ENCODE peak calls at places on chromosome 20, in six cellular contexts. One of them, this sample, is unnamed.

GRCh38 chr20:60108397-60108796 is 150.2 kb downstream of the CDH26 start:
- DNase-seq in endodermal cell: no peak
- DNase-seq in uterus: no peak
- DNase-seq in lung: no peak
- DNase-seq in tibial nerve: no peak
- DNase-seq in lower lobe of right lung: no peak
- DNase-seq in this sample: no peak

GRCh38 chr20:19448632-19449031 is 236.2 kb downstream of the SLC24A3 start:
- DNase-seq in lower lobe of right lung: no peak
- DNase-seq in tibial nerve: no peak
- DNase-seq in uterus: no peak
- DNase-seq in endodermal cell: peak; percentile 7
- DNase-seq in lung: no peak
- DNase-seq in this sample: no peak

GRCh38 chr20:20635006-20635405 is 77.4 kb downstream of the RALGAPA2 start:
- DNase-seq in lung: no peak
- DNase-seq in tibial nerve: no peak
- DNase-seq in uterus: no peak
- DNase-seq in lower lobe of right lung: no peak
- DNase-seq in endodermal cell: no peak
- DNase-seq in this sample: no peak

GRCh38 chr20:58461104-58461503 is 54.1 kb downstream of the APCDD1L start:
- DNase-seq in lower lobe of right lung: no peak
- DNase-seq in endodermal cell: no peak
- DNase-seq in uterus: no peak
- DNase-seq in tibial nerve: no peak
- DNase-seq in lung: no peak
- DNase-seq in this sample: no peak

GRCh38 chr20:24990810-24991252 is 1.7 kb downstream of the APMAP start:
- DNase-seq in uterus: no peak
- DNase-seq in tibial nerve: no peak
- DNase-seq in lung: no peak
- DNase-seq in lower lobe of right lung: no peak
- DNase-seq in endodermal cell: peak; percentile 41
- DNase-seq in this sample: no peak

GRCh38 chr20:24918579-24919566 is 30.2 kb upstream of the CST7 start:
- DNase-seq in tibial nerve: no peak
- DNase-seq in lung: peak; percentile 25
- DNase-seq in lower lobe of right lung: no peak
- DNase-seq in uterus: no peak
- DNase-seq in endodermal cell: no peak
- DNase-seq in this sample: no peak

GRCh38 chr20:12287575-12287974 is 369.9 kb downstream of the BTBD3 start:
- DNase-seq in tibial nerve: no peak
- DNase-seq in lung: no peak
- DNase-seq in uterus: no peak
- DNase-seq in endodermal cell: no peak
- DNase-seq in lower lobe of right lung: no peak
- DNase-seq in this sample: no peak

GRCh38 chr20:57203986-57204385 is 62.5 kb downstream of the BMP7 start:
- DNase-seq in tibial nerve: no peak
- DNase-seq in lower lobe of right lung: no peak
- DNase-seq in endodermal cell: no peak
- DNase-seq in lung: no peak
- DNase-seq in uterus: no peak
- DNase-seq in this sample: no peak

GRCh38 chr20:8218861-8219260 is 86.8 kb downstream of the PLCB1 start:
- DNase-seq in lung: no peak
- DNase-seq in tibial nerve: no peak
- DNase-seq in endodermal cell: no peak
- DNase-seq in uterus: no peak
- DNase-seq in lower lobe of right lung: no peak
- DNase-seq in this sample: no peak

GRCh38 chr20:51660741-51661608 is 107.2 kb downstream of the ATP9A start:
- DNase-seq in uterus: no peak
- DNase-seq in endodermal cell: no peak
- DNase-seq in lung: no peak
- DNase-seq in tibial nerve: no peak
- DNase-seq in lower lobe of right lung: no peak
- DNase-seq in this sample: no peak

GRCh38 chr20:58408603-58409246 is 19.7 kb downstream of the VAPB start:
- DNase-seq in endodermal cell: no peak
- DNase-seq in uterus: no peak
- DNase-seq in tibial nerve: no peak
- DNase-seq in lower lobe of right lung: no peak
- DNase-seq in lung: no peak
- DNase-seq in this sample: no peak

GRCh38 chr20:10492065-10492464 is 57.0 kb downstream of the SLX4IP start:
- DNase-seq in lower lobe of right lung: no peak
- DNase-seq in uterus: no peak
- DNase-seq in endodermal cell: no peak
- DNase-seq in lung: no peak
- DNase-seq in tibial nerve: no peak
- DNase-seq in this sample: no peak

GRCh38 chr20:46872315-46873211 is 22.1 kb upstream of the EYA2 start:
- DNase-seq in lower lobe of right lung: no peak
- DNase-seq in tibial nerve: no peak
- DNase-seq in uterus: no peak
- DNase-seq in lung: no peak
- DNase-seq in endodermal cell: no peak
- DNase-seq in this sample: no peak

GRCh38 chr20:16810216-16810615 is 62.1 kb downstream of the OTOR start:
- DNase-seq in lung: no peak
- DNase-seq in uterus: no peak
- DNase-seq in tibial nerve: no peak
- DNase-seq in lower lobe of right lung: no peak
- DNase-seq in endodermal cell: no peak
- DNase-seq in this sample: no peak

GRCh38 chr20:59920944-59921343 is 12.5 kb downstream of the SYCP2 start:
- DNase-seq in uterus: no peak
- DNase-seq in endodermal cell: no peak
- DNase-seq in lower lobe of right lung: no peak
- DNase-seq in lung: no peak
- DNase-seq in tibial nerve: no peak
- DNase-seq in this sample: no peak

GRCh38 chr20:54088430-54088829 is 18.0 kb upstream of the BCAS1 start:
- DNase-seq in lung: no peak
- DNase-seq in uterus: no peak
- DNase-seq in tibial nerve: no peak
- DNase-seq in lower lobe of right lung: no peak
- DNase-seq in endodermal cell: no peak
- DNase-seq in this sample: no peak

GRCh38 chr20:59191756-59192532 is 28.3 kb downstream of the ZNF831 start:
- DNase-seq in lower lobe of right lung: no peak
- DNase-seq in tibial nerve: no peak
- DNase-seq in endodermal cell: peak; percentile 38
- DNase-seq in lung: no peak
- DNase-seq in uterus: no peak
- DNase-seq in this sample: no peak

GRCh38 chr20:18166939-18167338 is 29.3 kb downstream of the KAT14 start:
- DNase-seq in lower lobe of right lung: no peak
- DNase-seq in uterus: no peak
- DNase-seq in lung: no peak
- DNase-seq in tibial nerve: no peak
- DNase-seq in endodermal cell: no peak
- DNase-seq in this sample: no peak

GRCh38 chr20:51128198-51128597 is 105.3 kb upstream of the KCNG1 start:
- DNase-seq in uterus: no peak
- DNase-seq in endodermal cell: no peak
- DNase-seq in lung: no peak
- DNase-seq in lower lobe of right lung: no peak
- DNase-seq in tibial nerve: no peak
- DNase-seq in this sample: no peak

GRCh38 chr20:57991211-57991841 is 237.1 kb downstream of the ANKRD60 start:
- DNase-seq in lung: no peak
- DNase-seq in tibial nerve: no peak
- DNase-seq in endodermal cell: no peak
- DNase-seq in uterus: no peak
- DNase-seq in lower lobe of right lung: no peak
- DNase-seq in this sample: no peak

GRCh38 chr20:62120990-62121775 is 1.1 kb upstream of the LSM14B start:
- DNase-seq in lower lobe of right lung: no peak
- DNase-seq in uterus: peak; percentile 40
- DNase-seq in tibial nerve: peak; percentile 61
- DNase-seq in endodermal cell: no peak
- DNase-seq in lung: no peak
- DNase-seq in this sample: peak; percentile 78

GRCh38 chr20:45115829-45116228 is 855 bp upstream of the WFDC5 start:
- DNase-seq in tibial nerve: no peak
- DNase-seq in uterus: no peak
- DNase-seq in lower lobe of right lung: no peak
- DNase-seq in endodermal cell: no peak
- DNase-seq in lung: no peak
- DNase-seq in this sample: no peak

GRCh38 chr20:45115386-45115774 is 406 bp upstream of the WFDC5 start:
- DNase-seq in endodermal cell: no peak
- DNase-seq in lower lobe of right lung: no peak
- DNase-seq in lung: peak; percentile 25
- DNase-seq in uterus: no peak
- DNase-seq in tibial nerve: no peak
- DNase-seq in this sample: no peak

GRCh38 chr20:45118028-45118427 is 3.1 kb upstream of the WFDC5 start:
- DNase-seq in tibial nerve: no peak
- DNase-seq in lower lobe of right lung: no peak
- DNase-seq in uterus: no peak
- DNase-seq in endodermal cell: no peak
- DNase-seq in lung: no peak
- DNase-seq in this sample: no peak

GRCh38 chr20:45119556-45120266 is 4.6 kb downstream of the WFDC12 start:
- DNase-seq in uterus: no peak
- DNase-seq in tibial nerve: no peak
- DNase-seq in lower lobe of right lung: no peak
- DNase-seq in lung: no peak
- DNase-seq in endodermal cell: no peak
- DNase-seq in this sample: no peak

DNA sequence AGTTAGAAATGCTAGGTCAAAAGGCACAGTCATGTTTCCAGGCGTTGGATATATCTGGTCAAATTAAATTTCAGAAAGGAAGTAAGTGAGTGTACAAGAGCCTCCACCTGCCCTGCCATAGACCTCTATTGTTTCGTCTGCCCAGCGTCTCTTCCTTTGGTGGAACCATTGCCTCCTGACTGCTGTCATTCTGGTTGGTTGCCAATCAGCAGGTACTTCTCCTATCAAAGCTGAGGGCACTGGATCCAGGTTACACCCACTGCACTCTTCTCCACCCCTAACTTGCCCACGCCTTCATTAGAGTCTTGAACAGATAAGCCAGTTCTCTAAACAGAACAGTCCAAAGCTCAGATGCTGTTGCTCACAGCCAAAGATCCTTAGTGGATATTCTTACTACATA is 2.6 kb upstream of the WFDC5 start:
- DNase-seq in endodermal cell: no peak
- DNase-seq in uterus: no peak
- DNase-seq in lower lobe of right lung: no peak
- DNase-seq in tibial nerve: no peak
- DNase-seq in lung: peak; percentile 28
- DNase-seq in this sample: no peak
- TF ChIP-seq CTCF in endodermal cell: no peak
- TF ChIP-seq CTCF in uterus: no peak
- TF ChIP-seq CTCF in lower lobe of right lung: no peak
- TF ChIP-seq CTCF in tibial nerve: no peak
- TF ChIP-seq CTCF in lung: no peak
- TF ChIP-seq CTCF in this sample: no peak

DNA sequence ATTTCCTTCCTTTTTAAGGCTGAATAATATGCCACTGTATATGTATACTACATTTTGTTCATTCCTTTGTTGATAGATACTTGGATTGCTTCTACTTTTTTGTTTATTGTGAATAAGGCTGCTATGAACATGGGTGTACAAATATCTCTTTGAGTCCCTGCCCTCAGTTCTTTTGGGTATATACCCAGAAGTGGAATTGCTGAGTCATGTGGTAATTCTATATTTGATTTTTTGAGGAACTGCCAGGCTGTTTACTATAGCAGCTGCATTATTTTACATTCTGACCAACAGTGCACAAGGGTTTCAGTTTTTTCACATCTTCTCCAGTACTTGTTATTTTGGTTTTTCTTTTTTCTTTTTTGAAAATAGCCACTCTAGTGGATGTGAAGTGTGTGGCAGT is 34.1 kb downstream of the CDS2 start:
- DNase-seq in lung: no peak
- DNase-seq in uterus: no peak
- DNase-seq in lower lobe of right lung: no peak
- DNase-seq in endodermal cell: no peak
- DNase-seq in tibial nerve: no peak
- DNase-seq in this sample: no peak
- H3K4me1 ChIP-seq in lung: peaks cover 41% of the 10 kb centered on the region
- H3K4me1 ChIP-seq in uterus: no peaks in the 10 kb centered on the region
- H3K4me1 ChIP-seq in lower lobe of right lung: peaks cover 31% of the 10 kb centered on the region
- H3K4me1 ChIP-seq in endodermal cell: no peaks in the 10 kb centered on the region
- H3K4me1 ChIP-seq in tibial nerve: peaks cover 21% of the 10 kb centered on the region
- H3K4me1 ChIP-seq in this sample: no peaks in the 10 kb centered on the region

GRCh38 chr20:309306-309840 is 12.0 kb downstream of the ZCCHC3 start:
- DNase-seq in uterus: no peak
- DNase-seq in endodermal cell: no peak
- DNase-seq in lung: no peak
- DNase-seq in lower lobe of right lung: no peak
- DNase-seq in tibial nerve: no peak
- DNase-seq in this sample: no peak
- TF ChIP-seq CTCF in uterus: peak; percentile 7
- TF ChIP-seq CTCF in endodermal cell: no peak
- TF ChIP-seq CTCF in lung: no peak
- TF ChIP-seq CTCF in lower lobe of right lung: no peak
- TF ChIP-seq CTCF in tibial nerve: no peak
- TF ChIP-seq CTCF in this sample: no peak

GRCh38 chr20:41617059-41617921 is 887 bp downstream of the CHD6 start:
- DNase-seq in uterus: peak; percentile 27
- DNase-seq in lung: peak; percentile 32
- DNase-seq in lower lobe of right lung: peak; percentile 59
- DNase-seq in tibial nerve: peak; percentile 7
- DNase-seq in endodermal cell: peak; percentile 69
- DNase-seq in this sample: peak; percentile 63

GRCh38 chr20:41613321-41613720 is 4.9 kb downstream of the CHD6 start:
- DNase-seq in uterus: no peak
- DNase-seq in endodermal cell: no peak
- DNase-seq in lower lobe of right lung: no peak
- DNase-seq in tibial nerve: no peak
- DNase-seq in lung: no peak
- DNase-seq in this sample: no peak

GRCh38 chr20:41616228-41616627 is 1.9 kb downstream of the CHD6 start:
- DNase-seq in endodermal cell: no peak
- DNase-seq in uterus: no peak
- DNase-seq in tibial nerve: no peak
- DNase-seq in lung: no peak
- DNase-seq in lower lobe of right lung: no peak
- DNase-seq in this sample: no peak

GRCh38 chr20:41615110-41615509 is 3.1 kb downstream of the CHD6 start:
- DNase-seq in lower lobe of right lung: no peak
- DNase-seq in uterus: no peak
- DNase-seq in tibial nerve: no peak
- DNase-seq in endodermal cell: no peak
- DNase-seq in lung: no peak
- DNase-seq in this sample: no peak

DNA sequence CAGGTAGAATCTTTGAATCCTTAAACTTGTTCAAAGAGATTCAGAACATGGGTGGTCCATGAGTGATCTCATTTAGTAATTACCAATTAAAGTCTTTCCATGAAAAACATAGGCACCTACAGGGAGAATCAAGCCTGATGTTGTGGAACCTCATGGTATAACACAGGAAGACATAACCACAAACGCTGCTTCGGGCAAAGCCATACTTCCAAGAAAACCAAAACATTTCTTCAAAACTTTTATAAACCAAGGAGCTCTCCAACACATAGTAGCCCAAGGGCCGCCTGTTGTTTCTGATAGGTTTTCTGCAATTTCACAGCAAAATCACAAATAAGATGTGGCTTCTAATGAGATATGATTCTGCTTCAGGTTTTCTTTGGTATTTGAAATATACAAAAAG is 2.5 kb downstream of the CHD6 start:
- DNase-seq in tibial nerve: no peak
- DNase-seq in lung: no peak
- DNase-seq in endodermal cell: no peak
- DNase-seq in uterus: no peak
- DNase-seq in lower lobe of right lung: no peak
- DNase-seq in this sample: no peak
- H3K4me1 ChIP-seq in tibial nerve: peaks cover 61% of the 10 kb centered on the region
- H3K4me1 ChIP-seq in lung: peaks cover 20% of the 10 kb centered on the region
- H3K4me1 ChIP-seq in endodermal cell: peaks cover 3% of the 10 kb centered on the region
- H3K4me1 ChIP-seq in uterus: peaks cover 4% of the 10 kb centered on the region
- H3K4me1 ChIP-seq in lower lobe of right lung: peaks cover 23% of the 10 kb centered on the region
- H3K4me1 ChIP-seq in this sample: peaks cover 12% of the 10 kb centered on the region